ENCODE peak calls at places on chromosomes 4 and X, in ten cellular contexts. J is iris pigment epithelial cell; E is skeletal muscle cell; L is SW480; F is mesothelial cell of epicardium; T is cardiac septum; M is T-cell; C is activated CD4-positive, alpha-beta T cell treated with anti-CD3 and anti-CD28 coated beads, Interleukin-2, amount 50 U/mL, for 24 hours; D is stimulated activated CD8-positive, alpha-beta memory T cell treated with anti-CD3 and anti-CD28 coated beads, Interleukin-4, amount 100 ng/mL, for 1 hour; S is amygdala. K is an unnamed sample.

GRCh38 chr4:176013466-176014247 is 52.0 kb upstream of the WDR17 start:
- DNase-seq in J (no peak), E (no peak), L (no peak), F (no peak), T (no peak), M (no peak), C (no peak), D (no peak), S (no peak), K (no peak)

GRCh38 chr4:55830741-55831140 is 11.2 kb downstream of the EXOC1L start:
- DNase-seq in J (no peak), E (no peak), L (no peak), F (no peak), T (no peak), M (no peak), C (no peak), D (no peak), S (no peak), K (no peak)

GRCh38 chr4:65789850-65790249 is 119.6 kb upstream of the EPHA5 start:
- DNase-seq in J (no peak), E (no peak), L (no peak), F (no peak), T (no peak), M (no peak), C (no peak), D (no peak), S (no peak), K (no peak)

GRCh38 chr4:11505225-11505971 is 76.7 kb upstream of the HS3ST1 start:
- DNase-seq in J (peak; percentile 34), E (no peak), L (peak; percentile 89), F (no peak), T (no peak), M (no peak), C (peak; percentile 27), D (no peak), S (no peak), K (peak; percentile 20)

GRCh38 chr4:15436515-15436914 is 8.7 kb downstream of the C1QTNF7 start:
- DNase-seq in J (peak; percentile 82), E (no peak), L (no peak), F (peak; percentile 48), T (no peak), M (no peak), C (no peak), D (no peak), S (no peak), K (no peak)

GRCh38 chrX:149909324-149910177 is 19.8 kb upstream of the HSFX4 start:
- DNase-seq in J (no peak), E (no peak), L (no peak), F (no peak), T (no peak), M (no peak), C (no peak), D (no peak), S (no peak), K (no peak)

GRCh38 chrX:72306085-72306801 is 529 bp upstream of the CITED1 start:
- DNase-seq in J (peak; percentile 21), E (no peak), L (peak; percentile 32), F (peak; percentile 44), T (no peak), M (no peak), C (no peak), D (no peak), S (no peak), K (no peak)

GRCh38 chrX:115018944-115019343 is 1.5 kb upstream of the IL13RA2 start:
- DNase-seq in J (no peak), E (no peak), L (no peak), F (no peak), T (no peak), M (no peak), C (no peak), D (no peak), S (no peak), K (no peak)

GRCh38 chrX:103846395-103846794 is 14.3 kb upstream of the RAB9B start:
- DNase-seq in J (peak; percentile 14), E (no peak), L (peak; percentile 19), F (no peak), T (no peak), M (no peak), C (no peak), D (no peak), S (no peak), K (no peak)

GRCh38 chr4:122219356-122219755 is 67.2 kb downstream of the BLTP1 start:
- DNase-seq in J (no peak), E (no peak), L (no peak), F (no peak), T (no peak), M (no peak), C (no peak), D (no peak), S (no peak), K (no peak)

GRCh38 chr4:143667461-143667860 is 33.0 kb downstream of the FREM3 start:
- DNase-seq in J (peak; percentile 69), E (peak; percentile 52), L (no peak), F (no peak), T (no peak), M (no peak), C (no peak), D (no peak), S (no peak), K (no peak)

GRCh38 chr4:20084488-20084887 is 167.2 kb upstream of the SLIT2 start:
- DNase-seq in J (no peak), E (no peak), L (no peak), F (no peak), T (no peak), M (no peak), C (no peak), D (no peak), S (no peak), K (no peak)

GRCh38 chr4:13328591-13328990 is 155.5 kb downstream of the RAB28 start:
- DNase-seq in J (peak; percentile 27), E (no peak), L (no peak), F (no peak), T (no peak), M (no peak), C (no peak), D (no peak), S (no peak), K (no peak)

GRCh38 chr4:77146426-77147399 is 10.3 kb upstream of the CCNG2 start:
- DNase-seq in J (peak; percentile 10), E (no peak), L (no peak), F (no peak), T (no peak), M (no peak), C (no peak), D (no peak), S (no peak), K (no peak)

GRCh38 chrX:7153231-7153630 is 5.3 kb upstream of the PUDP start:
- DNase-seq in J (no peak), E (no peak), L (no peak), F (no peak), T (no peak), M (no peak), C (no peak), D (no peak), S (no peak), K (no peak)